ENCODE peak calls at places on chromosome 10, in eight cellular contexts. One of them, this sample, is unnamed.

GRCh38 chr10:73079779-73080178 is 16.9 kb downstream of the P4HA1 start:
- DNase-seq in colonic mucosa: no peak
- DNase-seq in astrocyte of the spinal cord: no peak
- DNase-seq in right atrium auricular region: no peak
- DNase-seq in psoas muscle: no peak
- DNase-seq in IMR-90: no peak
- DNase-seq in epithelial cell of esophagus: no peak
- DNase-seq in foreskin keratinocyte: no peak
- DNase-seq in this sample: no peak

GRCh38 chr10:79285315-79286185 is 61.7 kb upstream of the PPIF start:
- DNase-seq in psoas muscle: no peak
- DNase-seq in colonic mucosa: no peak
- DNase-seq in epithelial cell of esophagus: no peak
- DNase-seq in foreskin keratinocyte: no peak
- DNase-seq in right atrium auricular region: no peak
- DNase-seq in IMR-90: no peak
- DNase-seq in astrocyte of the spinal cord: no peak
- DNase-seq in this sample: no peak

GRCh38 chr10:127552446-127552845 is 3.3 kb downstream of the NPS start:
- DNase-seq in colonic mucosa: no peak
- DNase-seq in psoas muscle: no peak
- DNase-seq in astrocyte of the spinal cord: no peak
- DNase-seq in right atrium auricular region: no peak
- DNase-seq in foreskin keratinocyte: no peak
- DNase-seq in epithelial cell of esophagus: peak; percentile 3
- DNase-seq in IMR-90: no peak
- DNase-seq in this sample: peak; percentile 64

GRCh38 chr10:16742165-16742960 is 74.9 kb downstream of the RSU1 start:
- DNase-seq in astrocyte of the spinal cord: no peak
- DNase-seq in psoas muscle: no peak
- DNase-seq in colonic mucosa: no peak
- DNase-seq in foreskin keratinocyte: no peak
- DNase-seq in epithelial cell of esophagus: peak; percentile 15
- DNase-seq in IMR-90: no peak
- DNase-seq in right atrium auricular region: no peak
- DNase-seq in this sample: no peak

GRCh38 chr10:74419491-74420466 is 268.8 kb downstream of the ADK start:
- DNase-seq in epithelial cell of esophagus: peak; percentile 32
- DNase-seq in IMR-90: peak; percentile 19
- DNase-seq in astrocyte of the spinal cord: peak; percentile 29
- DNase-seq in colonic mucosa: peak; percentile 24
- DNase-seq in psoas muscle: no peak
- DNase-seq in foreskin keratinocyte: no peak
- DNase-seq in right atrium auricular region: no peak
- DNase-seq in this sample: peak; percentile 39

GRCh38 chr10:35340975-35341374 is 4.7 kb downstream of the CCNY start:
- DNase-seq in right atrium auricular region: no peak
- DNase-seq in foreskin keratinocyte: no peak
- DNase-seq in astrocyte of the spinal cord: no peak
- DNase-seq in epithelial cell of esophagus: no peak
- DNase-seq in colonic mucosa: no peak
- DNase-seq in IMR-90: peak; percentile 25
- DNase-seq in psoas muscle: peak; percentile 65
- DNase-seq in this sample: no peak

GRCh38 chr10:35565602-35566061 is 39.5 kb upstream of the GJD4 start:
- DNase-seq in epithelial cell of esophagus: no peak
- DNase-seq in foreskin keratinocyte: no peak
- DNase-seq in astrocyte of the spinal cord: peak; percentile 64
- DNase-seq in right atrium auricular region: no peak
- DNase-seq in IMR-90: peak; percentile 71
- DNase-seq in psoas muscle: no peak
- DNase-seq in colonic mucosa: no peak
- DNase-seq in this sample: no peak

GRCh38 chr10:88725798-88726197 is 19.7 kb downstream of the LIPK start:
- DNase-seq in right atrium auricular region: no peak
- DNase-seq in colonic mucosa: no peak
- DNase-seq in foreskin keratinocyte: no peak
- DNase-seq in astrocyte of the spinal cord: no peak
- DNase-seq in IMR-90: no peak
- DNase-seq in psoas muscle: no peak
- DNase-seq in epithelial cell of esophagus: no peak
- DNase-seq in this sample: no peak

GRCh38 chr10:18400911-18401260 is 250.5 kb downstream of the NSUN6 start:
- DNase-seq in right atrium auricular region: no peak
- DNase-seq in colonic mucosa: peak; percentile 41
- DNase-seq in astrocyte of the spinal cord: no peak
- DNase-seq in psoas muscle: no peak
- DNase-seq in epithelial cell of esophagus: no peak
- DNase-seq in foreskin keratinocyte: no peak
- DNase-seq in IMR-90: no peak
- DNase-seq in this sample: no peak

GRCh38 chr10:21506351-21506750 is 19.1 kb downstream of the SKIDA1 start:
- DNase-seq in right atrium auricular region: no peak
- DNase-seq in IMR-90: no peak
- DNase-seq in psoas muscle: no peak
- DNase-seq in epithelial cell of esophagus: no peak
- DNase-seq in foreskin keratinocyte: no peak
- DNase-seq in astrocyte of the spinal cord: no peak
- DNase-seq in colonic mucosa: no peak
- DNase-seq in this sample: no peak

GRCh38 chr10:86346794-86347665 is 19.6 kb downstream of the GRID1 start:
- DNase-seq in IMR-90: no peak
- DNase-seq in right atrium auricular region: no peak
- DNase-seq in colonic mucosa: no peak
- DNase-seq in psoas muscle: no peak
- DNase-seq in epithelial cell of esophagus: no peak
- DNase-seq in foreskin keratinocyte: no peak
- DNase-seq in astrocyte of the spinal cord: no peak
- DNase-seq in this sample: no peak

GRCh38 chr10:62374862-62375710 is 917 bp downstream of the ZNF365 start:
- DNase-seq in IMR-90: peak; percentile 30
- DNase-seq in colonic mucosa: no peak
- DNase-seq in foreskin keratinocyte: no peak
- DNase-seq in right atrium auricular region: no peak
- DNase-seq in epithelial cell of esophagus: peak; percentile 78
- DNase-seq in astrocyte of the spinal cord: no peak
- DNase-seq in psoas muscle: no peak
- DNase-seq in this sample: no peak

GRCh38 chr10:30127120-30127541 is 67.7 kb upstream of the JCAD start:
- DNase-seq in foreskin keratinocyte: no peak
- DNase-seq in IMR-90: no peak
- DNase-seq in right atrium auricular region: no peak
- DNase-seq in astrocyte of the spinal cord: no peak
- DNase-seq in epithelial cell of esophagus: no peak
- DNase-seq in psoas muscle: no peak
- DNase-seq in colonic mucosa: no peak
- DNase-seq in this sample: no peak

GRCh38 chr10:44967596-44967995 is 8.0 kb downstream of the RASSF4 start:
- DNase-seq in astrocyte of the spinal cord: no peak
- DNase-seq in psoas muscle: peak; percentile 50
- DNase-seq in foreskin keratinocyte: no peak
- DNase-seq in epithelial cell of esophagus: no peak
- DNase-seq in IMR-90: no peak
- DNase-seq in right atrium auricular region: peak; percentile 59
- DNase-seq in colonic mucosa: peak; percentile 20
- DNase-seq in this sample: no peak

GRCh38 chr10:61821153-61821552 is 80.3 kb upstream of the ARID5B start:
- DNase-seq in IMR-90: no peak
- DNase-seq in foreskin keratinocyte: peak; percentile 32
- DNase-seq in astrocyte of the spinal cord: peak; percentile 24
- DNase-seq in epithelial cell of esophagus: peak; percentile 81
- DNase-seq in psoas muscle: no peak
- DNase-seq in colonic mucosa: no peak
- DNase-seq in right atrium auricular region: no peak
- DNase-seq in this sample: no peak

GRCh38 chr10:130507461-130507860 is 371.3 kb downstream of the GLRX3 start:
- DNase-seq in astrocyte of the spinal cord: no peak
- DNase-seq in colonic mucosa: no peak
- DNase-seq in right atrium auricular region: no peak
- DNase-seq in IMR-90: no peak
- DNase-seq in foreskin keratinocyte: no peak
- DNase-seq in psoas muscle: no peak
- DNase-seq in epithelial cell of esophagus: no peak
- DNase-seq in this sample: no peak

GRCh38 chr10:19817251-19818046 is 1.2 kb downstream of the PLXDC2 start:
- DNase-seq in right atrium auricular region: no peak
- DNase-seq in foreskin keratinocyte: no peak
- DNase-seq in astrocyte of the spinal cord: no peak
- DNase-seq in IMR-90: no peak
- DNase-seq in epithelial cell of esophagus: peak; percentile 36
- DNase-seq in psoas muscle: peak; percentile 60
- DNase-seq in colonic mucosa: peak; percentile 65
- DNase-seq in this sample: peak; percentile 61

GRCh38 chr10:102781921-102782542 is 38.3 kb downstream of the WBP1L start:
- DNase-seq in epithelial cell of esophagus: peak; percentile 23
- DNase-seq in right atrium auricular region: no peak
- DNase-seq in astrocyte of the spinal cord: peak; percentile 66
- DNase-seq in foreskin keratinocyte: no peak
- DNase-seq in IMR-90: peak; percentile 65
- DNase-seq in colonic mucosa: no peak
- DNase-seq in psoas muscle: no peak
- DNase-seq in this sample: peak; percentile 81

GRCh38 chr10:101238732-101239105 is 9.5 kb upstream of the LBX1 start:
- DNase-seq in IMR-90: no peak
- DNase-seq in psoas muscle: no peak
- DNase-seq in right atrium auricular region: no peak
- DNase-seq in foreskin keratinocyte: no peak
- DNase-seq in colonic mucosa: no peak
- DNase-seq in epithelial cell of esophagus: no peak
- DNase-seq in astrocyte of the spinal cord: no peak
- DNase-seq in this sample: no peak

GRCh38 chr10:124605001-124605370 is 139.2 kb downstream of the FAM53B start:
- DNase-seq in epithelial cell of esophagus: no peak
- DNase-seq in astrocyte of the spinal cord: no peak
- DNase-seq in right atrium auricular region: no peak
- DNase-seq in colonic mucosa: no peak
- DNase-seq in psoas muscle: peak; percentile 43
- DNase-seq in IMR-90: no peak
- DNase-seq in foreskin keratinocyte: no peak
- DNase-seq in this sample: no peak

GRCh38 chr10:5343979-5344378 is 20.8 kb upstream of the UCN3 start:
- DNase-seq in IMR-90: no peak
- DNase-seq in astrocyte of the spinal cord: no peak
- DNase-seq in epithelial cell of esophagus: no peak
- DNase-seq in foreskin keratinocyte: no peak
- DNase-seq in psoas muscle: no peak
- DNase-seq in right atrium auricular region: no peak
- DNase-seq in colonic mucosa: no peak
- DNase-seq in this sample: no peak

GRCh38 chr10:98536551-98536950 is 89.8 kb upstream of the HPS1 start:
- DNase-seq in colonic mucosa: peak; percentile 25
- DNase-seq in foreskin keratinocyte: peak; percentile 7
- DNase-seq in IMR-90: peak; percentile 3
- DNase-seq in right atrium auricular region: no peak
- DNase-seq in astrocyte of the spinal cord: peak; percentile 8
- DNase-seq in epithelial cell of esophagus: peak; percentile 54
- DNase-seq in psoas muscle: no peak
- DNase-seq in this sample: peak; percentile 25

GRCh38 chr10:95459446-95459845 is 101.7 kb downstream of the SORBS1 start:
- DNase-seq in psoas muscle: no peak
- DNase-seq in right atrium auricular region: no peak
- DNase-seq in colonic mucosa: no peak
- DNase-seq in epithelial cell of esophagus: no peak
- DNase-seq in IMR-90: no peak
- DNase-seq in foreskin keratinocyte: no peak
- DNase-seq in astrocyte of the spinal cord: no peak
- DNase-seq in this sample: no peak

GRCh38 chr10:1227505-1228402 is 171.6 kb downstream of the WDR37 start:
- DNase-seq in epithelial cell of esophagus: no peak
- DNase-seq in psoas muscle: no peak
- DNase-seq in foreskin keratinocyte: no peak
- DNase-seq in astrocyte of the spinal cord: no peak
- DNase-seq in colonic mucosa: no peak
- DNase-seq in IMR-90: no peak
- DNase-seq in right atrium auricular region: no peak
- DNase-seq in this sample: no peak
- TF ChIP-seq CTCF in epithelial cell of esophagus: peak; percentile 16
- TF ChIP-seq CTCF in psoas muscle: no peak
- TF ChIP-seq CTCF in foreskin keratinocyte: peak; percentile 43
- TF ChIP-seq CTCF in astrocyte of the spinal cord: no peak
- TF ChIP-seq CTCF in colonic mucosa: no peak
- TF ChIP-seq CTCF in IMR-90: no peak
- TF ChIP-seq CTCF in right atrium auricular region: no peak
- TF ChIP-seq CTCF in this sample: peak; percentile 24

GRCh38 chr10:3622427-3622826 is 162.6 kb downstream of the KLF6 start:
- DNase-seq in astrocyte of the spinal cord: no peak
- DNase-seq in foreskin keratinocyte: no peak
- DNase-seq in IMR-90: no peak
- DNase-seq in colonic mucosa: no peak
- DNase-seq in epithelial cell of esophagus: no peak
- DNase-seq in right atrium auricular region: no peak
- DNase-seq in psoas muscle: no peak
- DNase-seq in this sample: no peak
- TF ChIP-seq CTCF in astrocyte of the spinal cord: no peak
- TF ChIP-seq CTCF in foreskin keratinocyte: peak; percentile 5
- TF ChIP-seq CTCF in IMR-90: no peak
- TF ChIP-seq CTCF in colonic mucosa: no peak
- TF ChIP-seq CTCF in epithelial cell of esophagus: no peak
- TF ChIP-seq CTCF in right atrium auricular region: no peak
- TF ChIP-seq CTCF in psoas muscle: no peak
- TF ChIP-seq CTCF in this sample: no peak

GRCh38 chr10:31262672-31263071 is 56.3 kb upstream of the ZEB1 start:
- DNase-seq in astrocyte of the spinal cord: peak; percentile 76
- DNase-seq in epithelial cell of esophagus: no peak
- DNase-seq in psoas muscle: no peak
- DNase-seq in colonic mucosa: no peak
- DNase-seq in IMR-90: peak; percentile 69
- DNase-seq in foreskin keratinocyte: no peak
- DNase-seq in right atrium auricular region: no peak
- DNase-seq in this sample: no peak
- TF ChIP-seq CTCF in astrocyte of the spinal cord: no peak
- TF ChIP-seq CTCF in epithelial cell of esophagus: no peak
- TF ChIP-seq CTCF in psoas muscle: no peak
- TF ChIP-seq CTCF in colonic mucosa: no peak
- TF ChIP-seq CTCF in IMR-90: no peak
- TF ChIP-seq CTCF in foreskin keratinocyte: no peak
- TF ChIP-seq CTCF in right atrium auricular region: no peak
- TF ChIP-seq CTCF in this sample: no peak

DNA sequence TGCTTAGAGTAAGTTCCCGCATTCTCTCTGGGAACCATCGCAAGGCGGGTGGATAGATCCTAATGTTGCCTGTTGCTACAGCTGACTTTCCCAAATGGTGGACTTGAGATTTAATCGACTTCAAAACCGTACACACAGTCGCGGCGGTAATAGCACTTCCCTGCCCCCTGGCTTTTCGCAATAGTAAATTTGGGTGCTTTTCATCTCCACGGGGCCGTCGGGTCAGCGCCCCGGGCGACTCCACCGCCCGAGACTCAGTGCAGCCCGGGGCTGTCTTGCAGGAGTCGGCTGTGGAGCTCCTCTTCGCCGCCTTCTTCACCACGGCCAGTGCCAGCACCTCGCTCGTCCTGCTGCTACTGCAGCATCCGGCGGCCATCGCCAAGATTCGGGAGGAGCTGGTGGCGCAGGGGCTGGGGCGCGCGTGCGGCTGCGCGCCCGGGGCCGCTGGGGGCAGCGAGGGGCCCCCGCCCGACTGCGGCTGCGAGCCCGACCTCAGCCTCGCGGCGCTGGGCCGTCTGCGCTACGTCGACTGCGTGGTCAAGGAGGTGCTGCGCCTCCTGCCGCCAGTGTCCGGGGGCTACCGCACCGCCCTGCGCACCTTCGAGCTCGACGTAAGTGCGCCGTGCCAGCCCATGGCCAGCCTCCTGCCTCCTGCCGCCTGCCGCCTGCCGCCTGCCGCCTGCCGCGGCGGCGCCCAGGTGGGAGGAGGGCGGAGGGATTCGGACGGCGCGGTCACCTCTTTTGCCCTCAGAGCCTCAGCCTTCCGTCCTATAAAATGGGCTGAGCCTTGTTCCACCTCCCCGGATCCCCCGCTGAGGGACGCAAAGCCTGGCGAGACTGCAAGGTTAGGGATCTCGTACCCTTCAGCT is 5.3 kb downstream of the CYP26C1 start:
- DNase-seq in right atrium auricular region: peak; percentile 21
- DNase-seq in epithelial cell of esophagus: no peak
- DNase-seq in IMR-90: no peak
- DNase-seq in psoas muscle: no peak
- DNase-seq in colonic mucosa: no peak
- DNase-seq in foreskin keratinocyte: no peak
- DNase-seq in astrocyte of the spinal cord: no peak
- DNase-seq in this sample: no peak
- TF ChIP-seq CTCF in right atrium auricular region: no peak
- TF ChIP-seq CTCF in epithelial cell of esophagus: no peak
- TF ChIP-seq CTCF in IMR-90: peak; percentile 14
- TF ChIP-seq CTCF in psoas muscle: no peak
- TF ChIP-seq CTCF in colonic mucosa: no peak
- TF ChIP-seq CTCF in foreskin keratinocyte: no peak
- TF ChIP-seq CTCF in astrocyte of the spinal cord: no peak
- TF ChIP-seq CTCF in this sample: no peak

This sample was measured in MCF 10A.